ENCODE peak calls at places on chromosomes 12 and 14, in seven cellular contexts. Z is neural progenitor cell; D is IMR-90; T is lung; Y is cardiac muscle cell; P is CD8-positive, alpha-beta T cell; X is AG10803. I is an unnamed sample.

GRCh38 chr12:110253176-110253575 is 27.9 kb upstream of the ATP2A2 start:
- DNase-seq in Z (no peak), D (peak; percentile 61), T (no peak), Y (peak; percentile 45), P (no peak), X (no peak), I (no peak)

GRCh38 chr12:51819851-51820720 is 28.4 kb downstream of the FIGNL2 start:
- DNase-seq in Z (peak; percentile 24), D (no peak), T (no peak), Y (no peak), P (no peak), X (peak; percentile 49), I (no peak)

GRCh38 chr14:67335781-67336180 is 23.8 kb downstream of the ATP6V1D start:
- DNase-seq in Z (peak; percentile 65), D (peak; percentile 27), T (no peak), Y (peak; percentile 35), P (no peak), X (no peak), I (no peak)

GRCh38 chr12:18066666-18067065 is 23.3 kb downstream of the RERGL start:
- DNase-seq in Z (peak; percentile 33), D (no peak), T (no peak), Y (no peak), P (no peak), X (no peak), I (no peak)

GRCh38 chr14:59028476-59029202 is 159.8 kb upstream of the DAAM1 start:
- DNase-seq in Z (peak; percentile 81), D (peak; percentile 97), T (peak; percentile 45), Y (peak; percentile 91), P (peak; percentile 3), X (peak; percentile 97), I (peak; percentile 96)

GRCh38 chr12:132723764-132724140 is 13.1 kb downstream of the PGAM5 start:
- DNase-seq in Z (no peak), D (peak; percentile 44), T (no peak), Y (peak; percentile 73), P (no peak), X (peak; percentile 51), I (no peak)

GRCh38 chr12:22231078-22231477 is 103.4 kb downstream of the ST8SIA1 start:
- DNase-seq in Z (no peak), D (no peak), T (no peak), Y (no peak), P (no peak), X (no peak), I (no peak)

GRCh38 chr14:90721619-90722305 is 94.5 kb downstream of the TTC7B start:
- DNase-seq in Z (no peak), D (peak; percentile 68), T (no peak), Y (no peak), P (no peak), X (no peak), I (no peak)

GRCh38 chr14:76715927-76716200 is 45.4 kb upstream of the VASH1 start:
- DNase-seq in Z (no peak), D (no peak), T (peak; percentile 10), Y (no peak), P (no peak), X (no peak), I (no peak)

GRCh38 chr14:102362084-102362483 is 606 bp downstream of the CINP start:
- DNase-seq in Z (peak; percentile 8), D (peak; percentile 57), T (no peak), Y (no peak), P (peak; percentile 1), X (peak; percentile 31), I (peak; percentile 2)

GRCh38 chr14:32588448-32589320 is 259.6 kb downstream of the AKAP6 start:
- DNase-seq in Z (peak; percentile 65), D (peak; percentile 65), T (no peak), Y (peak; percentile 75), P (no peak), X (peak; percentile 46), I (no peak)

GRCh38 chr12:128365831-128366231 is 98.9 kb downstream of the TMEM132C start:
- DNase-seq in Z (peak; percentile 60), D (no peak), T (no peak), Y (peak; percentile 2), P (no peak), X (no peak), I (no peak)

GRCh38 chr14:97253756-97254155 is 456.6 kb downstream of the VRK1 start:
- DNase-seq in Z (no peak), D (no peak), T (no peak), Y (no peak), P (no peak), X (no peak), I (no peak)

GRCh38 chr14:85296466-85297210 is 233.3 kb upstream of the FLRT2 start:
- DNase-seq in Z (no peak), D (peak; percentile 70), T (no peak), Y (peak; percentile 79), P (no peak), X (peak; percentile 64), I (no peak)

GRCh38 chr12:131827961-131828534 is at the start of gene MMP17:
- DNase-seq in Z (peak; percentile 94), D (peak; percentile 55), T (no peak), Y (peak; percentile 72), P (no peak), X (peak; percentile 68), I (no peak)

GRCh38 chr12:84070311-84070710 is 842.3 kb downstream of the SLC6A15 start:
- DNase-seq in Z (no peak), D (peak; percentile 89), T (no peak), Y (peak; percentile 81), P (no peak), X (peak; percentile 98), I (no peak)

GRCh38 chr12:4496145-4496838 is 42.4 kb upstream of the RAD51AP1 start:
- DNase-seq in Z (no peak), D (no peak), T (no peak), Y (no peak), P (no peak), X (no peak), I (no peak)

GRCh38 chr12:121209629-121210572 is at the start of gene P2RX4:
- DNase-seq in Z (peak; percentile 90), D (peak; percentile 73), T (peak; percentile 87), Y (peak; percentile 74), P (peak; percentile 78), X (peak; percentile 70), I (no peak)

GRCh38 chr12:62716866-62717477 is 218.0 kb downstream of the PPM1H start:
- DNase-seq in Z (no peak), D (no peak), T (no peak), Y (no peak), P (no peak), X (no peak), I (peak; percentile 80)

GRCh38 chr12:12636641-12637040 is 25.0 kb downstream of the CREBL2 start:
- DNase-seq in Z (no peak), D (no peak), T (no peak), Y (no peak), P (no peak), X (no peak), I (no peak)

GRCh38 chr12:57491393-57492280 is 3.8 kb downstream of the MARS1 start:
- DNase-seq in Z (no peak), D (no peak), T (no peak), Y (no peak), P (no peak), X (no peak), I (no peak)

GRCh38 chr12:49332441-49332861 is 4.5 kb downstream of the C1QL4 start:
- DNase-seq in Z (no peak), D (no peak), T (no peak), Y (no peak), P (no peak), X (no peak), I (no peak)

GRCh38 chr12:132559652-132560420 is 50.5 kb downstream of the LRCOL1 start:
- DNase-seq in Z (peak; percentile 88), D (peak; percentile 36), T (no peak), Y (peak; percentile 49), P (no peak), X (peak; percentile 35), I (no peak)

GRCh38 chr14:90700928-90701776 is 115.1 kb downstream of the TTC7B start:
- DNase-seq in Z (no peak), D (no peak), T (no peak), Y (no peak), P (no peak), X (no peak), I (no peak)

GRCh38 chr14:25945746-25946145 is 652.1 kb downstream of the NOVA1 start:
- DNase-seq in Z (no peak), D (no peak), T (no peak), Y (no peak), P (no peak), X (no peak), I (no peak)

GRCh38 chr14:25942090-25942489 is 655.7 kb downstream of the NOVA1 start:
- DNase-seq in Z (no peak), D (no peak), T (no peak), Y (no peak), P (no peak), X (no peak), I (no peak)

GRCh38 chr14:25944020-25944419 is 653.8 kb downstream of the NOVA1 start:
- DNase-seq in Z (peak; percentile 20), D (no peak), T (no peak), Y (no peak), P (no peak), X (no peak), I (no peak)

DNA sequence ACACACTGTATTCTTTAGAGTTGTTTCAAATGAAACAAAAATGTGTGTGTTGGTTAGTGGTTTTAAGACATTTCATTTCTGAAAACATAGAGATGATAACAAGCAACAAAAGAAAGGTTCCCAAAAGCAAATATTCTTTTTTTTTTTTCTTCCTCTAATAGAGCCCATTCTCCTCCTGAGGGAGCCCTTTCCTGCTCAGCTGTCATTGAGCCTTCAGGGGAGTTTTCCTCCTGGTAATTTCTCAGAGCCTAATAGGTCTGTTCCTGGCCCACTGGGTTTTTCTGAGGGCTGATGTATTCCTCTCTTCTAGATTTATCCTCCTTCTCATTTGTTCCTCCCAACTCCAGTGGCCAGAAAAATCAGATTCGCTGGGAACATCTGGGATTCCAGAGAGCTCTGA is 654.5 kb downstream of the NOVA1 start:
- DNase-seq in Z (no peak), D (no peak), T (no peak), Y (no peak), P (no peak), X (no peak), I (no peak)
- H3K4me3 ChIP-seq in Z (no peak overlapping the region), D (no peak overlapping the region), T (no peak overlapping the region), Y (no peak overlapping the region), P (no peak overlapping the region), X (no peak overlapping the region), I (no peak overlapping the region)

GRCh38 chr12:114013601-114014345 is 47.6 kb upstream of the RBM19 start:
- DNase-seq in Z (peak; percentile 77), D (peak; percentile 37), T (no peak), Y (peak; percentile 39), P (no peak), X (peak; percentile 54), I (no peak)
- TF ChIP-seq CTCF in Z (peak; percentile 67), D (peak; percentile 36), T (no peak), Y (peak; percentile 27), P (no peak), X (peak; percentile 64), I (peak; percentile 33)

GRCh38 chr12:111355181-111355925 is 13.5 kb downstream of the PHETA1 start:
- DNase-seq in Z (no peak), D (no peak), T (no peak), Y (no peak), P (no peak), X (no peak), I (no peak)
- H3K4me3 ChIP-seq in Z (no peak overlapping the region), D (no peak overlapping the region), T (no peak overlapping the region), Y (no peak overlapping the region), P (no peak overlapping the region), X (no peak overlapping the region), I (no peak overlapping the region)

DNA sequence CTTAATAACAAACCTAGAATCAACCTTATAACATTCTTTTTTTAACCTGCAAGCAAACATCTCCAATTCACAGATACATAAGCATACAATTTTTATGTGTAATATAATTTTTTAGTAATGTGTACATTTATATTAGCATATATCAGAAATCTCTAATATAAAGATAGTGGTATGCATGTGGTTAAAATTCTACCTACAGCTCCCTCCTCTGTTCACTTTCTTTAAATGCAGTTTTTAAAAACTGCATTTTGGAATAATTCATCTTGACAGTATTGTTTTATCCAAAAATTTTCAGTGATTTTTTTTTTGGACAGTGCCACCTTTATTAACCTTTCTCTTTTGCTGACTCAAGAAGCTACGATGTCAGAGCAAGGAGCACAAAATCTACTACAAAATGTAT is 13.2 kb upstream of the RXYLT1 start:
- DNase-seq in Z (no peak), D (no peak), T (no peak), Y (no peak), P (no peak), X (no peak), I (no peak)
- TF ChIP-seq CTCF in Z (peak; percentile 26), D (peak; percentile 29), T (no peak), Y (peak; percentile 20), P (no peak), X (peak; percentile 28), I (no peak)